ENCODE peak calls at places on chromosomes 12 and 14, in ten cellular contexts. One of them, this sample, is unnamed.
A peak's percentile ranks its signal among the peaks of the same experiment; 100 is the strongest.

GRCh38 chr12:94180558-94181296 is 32.4 kb downstream of the PLXNC1 start:
- DNase-seq in sciatic nerve: no peak
- DNase-seq in uterus: no peak
- DNase-seq in ureter: no peak
- DNase-seq in G401: no peak
- DNase-seq in NCI-H1092: no peak
- DNase-seq in activated CD4-positive, alpha-beta T cell treated with anti-CD3 and anti-CD28 coated beads for 36 hours: no peak
- DNase-seq in brain microvascular endothelial cell: no peak
- DNase-seq in stimulated activated naive CD8-positive, alpha-beta T cell treated with anti-CD3 and anti-CD28 coated beads, Interleukin-15, amount 100 ng/mL, for 72 hours: no peak
- DNase-seq in CD8-positive, alpha-beta memory T cell: no peak
- DNase-seq in this sample: no peak

GRCh38 chr12:12333407-12333831 is 16.6 kb downstream of the MANSC1 start:
- DNase-seq in sciatic nerve: no peak
- DNase-seq in uterus: peak; percentile 34
- DNase-seq in ureter: no peak
- DNase-seq in G401: peak; percentile 14
- DNase-seq in NCI-H1092: peak; percentile 93
- DNase-seq in activated CD4-positive, alpha-beta T cell treated with anti-CD3 and anti-CD28 coated beads for 36 hours: no peak
- DNase-seq in brain microvascular endothelial cell: peak; percentile 35
- DNase-seq in stimulated activated naive CD8-positive, alpha-beta T cell treated with anti-CD3 and anti-CD28 coated beads, Interleukin-15, amount 100 ng/mL, for 72 hours: no peak
- DNase-seq in CD8-positive, alpha-beta memory T cell: no peak
- DNase-seq in this sample: no peak

GRCh38 chr12:21697829-21698630 is 40.4 kb upstream of the LDHB start:
- DNase-seq in sciatic nerve: no peak
- DNase-seq in uterus: no peak
- DNase-seq in ureter: no peak
- DNase-seq in G401: peak; percentile 40
- DNase-seq in NCI-H1092: no peak
- DNase-seq in activated CD4-positive, alpha-beta T cell treated with anti-CD3 and anti-CD28 coated beads for 36 hours: no peak
- DNase-seq in brain microvascular endothelial cell: peak; percentile 7
- DNase-seq in stimulated activated naive CD8-positive, alpha-beta T cell treated with anti-CD3 and anti-CD28 coated beads, Interleukin-15, amount 100 ng/mL, for 72 hours: no peak
- DNase-seq in CD8-positive, alpha-beta memory T cell: peak; percentile 33
- DNase-seq in this sample: peak; percentile 32

GRCh38 chr14:99574099-99574880 is 29.7 kb downstream of the CCDC85C start:
- DNase-seq in sciatic nerve: no peak
- DNase-seq in uterus: peak; percentile 80
- DNase-seq in ureter: peak; percentile 78
- DNase-seq in G401: peak; percentile 75
- DNase-seq in NCI-H1092: no peak
- DNase-seq in activated CD4-positive, alpha-beta T cell treated with anti-CD3 and anti-CD28 coated beads for 36 hours: no peak
- DNase-seq in brain microvascular endothelial cell: peak; percentile 55
- DNase-seq in stimulated activated naive CD8-positive, alpha-beta T cell treated with anti-CD3 and anti-CD28 coated beads, Interleukin-15, amount 100 ng/mL, for 72 hours: no peak
- DNase-seq in CD8-positive, alpha-beta memory T cell: no peak
- DNase-seq in this sample: no peak

GRCh38 chr14:104957146-104958113 is 20.7 kb downstream of the AHNAK2 start:
- DNase-seq in sciatic nerve: no peak
- DNase-seq in uterus: no peak
- DNase-seq in ureter: no peak
- DNase-seq in G401: no peak
- DNase-seq in NCI-H1092: no peak
- DNase-seq in activated CD4-positive, alpha-beta T cell treated with anti-CD3 and anti-CD28 coated beads for 36 hours: no peak
- DNase-seq in brain microvascular endothelial cell: no peak
- DNase-seq in stimulated activated naive CD8-positive, alpha-beta T cell treated with anti-CD3 and anti-CD28 coated beads, Interleukin-15, amount 100 ng/mL, for 72 hours: no peak
- DNase-seq in CD8-positive, alpha-beta memory T cell: no peak
- DNase-seq in this sample: no peak

GRCh38 chr12:108129017-108129812 is at the start of gene WSCD2:
- DNase-seq in sciatic nerve: no peak
- DNase-seq in uterus: peak; percentile 67
- DNase-seq in ureter: peak; percentile 79
- DNase-seq in G401: peak; percentile 74
- DNase-seq in NCI-H1092: peak; percentile 27
- DNase-seq in activated CD4-positive, alpha-beta T cell treated with anti-CD3 and anti-CD28 coated beads for 36 hours: peak; percentile 37
- DNase-seq in brain microvascular endothelial cell: peak; percentile 1
- DNase-seq in stimulated activated naive CD8-positive, alpha-beta T cell treated with anti-CD3 and anti-CD28 coated beads, Interleukin-15, amount 100 ng/mL, for 72 hours: no peak
- DNase-seq in CD8-positive, alpha-beta memory T cell: no peak
- DNase-seq in this sample: no peak

GRCh38 chr12:76018111-76018510 is 13.5 kb downstream of the PHLDA1 start:
- DNase-seq in sciatic nerve: no peak
- DNase-seq in uterus: no peak
- DNase-seq in ureter: no peak
- DNase-seq in G401: no peak
- DNase-seq in NCI-H1092: no peak
- DNase-seq in activated CD4-positive, alpha-beta T cell treated with anti-CD3 and anti-CD28 coated beads for 36 hours: no peak
- DNase-seq in brain microvascular endothelial cell: peak; percentile 87
- DNase-seq in stimulated activated naive CD8-positive, alpha-beta T cell treated with anti-CD3 and anti-CD28 coated beads, Interleukin-15, amount 100 ng/mL, for 72 hours: no peak
- DNase-seq in CD8-positive, alpha-beta memory T cell: no peak
- DNase-seq in this sample: no peak

GRCh38 chr14:103091041-103091882 is 3.3 kb upstream of the EXOC3L4 start:
- DNase-seq in sciatic nerve: no peak
- DNase-seq in uterus: peak; percentile 61
- DNase-seq in ureter: no peak
- DNase-seq in G401: no peak
- DNase-seq in NCI-H1092: no peak
- DNase-seq in activated CD4-positive, alpha-beta T cell treated with anti-CD3 and anti-CD28 coated beads for 36 hours: peak; percentile 88
- DNase-seq in brain microvascular endothelial cell: no peak
- DNase-seq in stimulated activated naive CD8-positive, alpha-beta T cell treated with anti-CD3 and anti-CD28 coated beads, Interleukin-15, amount 100 ng/mL, for 72 hours: peak; percentile 78
- DNase-seq in CD8-positive, alpha-beta memory T cell: peak; percentile 68
- DNase-seq in this sample: peak; percentile 94

GRCh38 chr14:102943454-102943853 is 21.0 kb downstream of the AMN start:
- DNase-seq in sciatic nerve: no peak
- DNase-seq in uterus: no peak
- DNase-seq in ureter: no peak
- DNase-seq in G401: no peak
- DNase-seq in NCI-H1092: no peak
- DNase-seq in activated CD4-positive, alpha-beta T cell treated with anti-CD3 and anti-CD28 coated beads for 36 hours: no peak
- DNase-seq in brain microvascular endothelial cell: no peak
- DNase-seq in stimulated activated naive CD8-positive, alpha-beta T cell treated with anti-CD3 and anti-CD28 coated beads, Interleukin-15, amount 100 ng/mL, for 72 hours: no peak
- DNase-seq in CD8-positive, alpha-beta memory T cell: no peak
- DNase-seq in this sample: no peak

GRCh38 chr12:75833268-75833667 is 198.3 kb downstream of the PHLDA1 start:
- DNase-seq in sciatic nerve: no peak
- DNase-seq in uterus: no peak
- DNase-seq in ureter: no peak
- DNase-seq in G401: no peak
- DNase-seq in NCI-H1092: no peak
- DNase-seq in activated CD4-positive, alpha-beta T cell treated with anti-CD3 and anti-CD28 coated beads for 36 hours: no peak
- DNase-seq in brain microvascular endothelial cell: no peak
- DNase-seq in stimulated activated naive CD8-positive, alpha-beta T cell treated with anti-CD3 and anti-CD28 coated beads, Interleukin-15, amount 100 ng/mL, for 72 hours: no peak
- DNase-seq in CD8-positive, alpha-beta memory T cell: no peak
- DNase-seq in this sample: no peak

GRCh38 chr14:68891851-68892660 is 87.0 kb downstream of the ACTN1 start:
- DNase-seq in sciatic nerve: peak; percentile 45
- DNase-seq in uterus: peak; percentile 13
- DNase-seq in ureter: no peak
- DNase-seq in G401: no peak
- DNase-seq in NCI-H1092: no peak
- DNase-seq in activated CD4-positive, alpha-beta T cell treated with anti-CD3 and anti-CD28 coated beads for 36 hours: no peak
- DNase-seq in brain microvascular endothelial cell: peak; percentile 73
- DNase-seq in stimulated activated naive CD8-positive, alpha-beta T cell treated with anti-CD3 and anti-CD28 coated beads, Interleukin-15, amount 100 ng/mL, for 72 hours: no peak
- DNase-seq in CD8-positive, alpha-beta memory T cell: no peak
- DNase-seq in this sample: no peak